ENCODE peak calls at places on chromosome 21, in six cellular contexts. One of them, this sample, is unnamed.

GRCh38 chr21:41536076-41536826 is 28.3 kb upstream of the TMPRSS2 start:
- DNase-seq in body of pancreas: peak; percentile 67
- DNase-seq in stimulated activated CD4-positive, alpha-beta T cell treated with anti-CD3 and anti-CD28 coated beads, Interleukin-12 subunit alpha, Interleukin-12 subunit beta, amount 100 ng/mL, for 4 hours: no peak
- DNase-seq in NCI-H1436: no peak
- DNase-seq in neural crest cell: no peak
- DNase-seq in AG09309: no peak
- DNase-seq in this sample: no peak

GRCh38 chr21:40176732-40177131 is 309.5 kb downstream of the PCP4 start:
- DNase-seq in body of pancreas: peak; percentile 34
- DNase-seq in stimulated activated CD4-positive, alpha-beta T cell treated with anti-CD3 and anti-CD28 coated beads, Interleukin-12 subunit alpha, Interleukin-12 subunit beta, amount 100 ng/mL, for 4 hours: no peak
- DNase-seq in NCI-H1436: peak; percentile 82
- DNase-seq in neural crest cell: no peak
- DNase-seq in AG09309: no peak
- DNase-seq in this sample: no peak

GRCh38 chr21:38646213-38646837 is 148.0 kb upstream of the ERG start:
- DNase-seq in body of pancreas: no peak
- DNase-seq in stimulated activated CD4-positive, alpha-beta T cell treated with anti-CD3 and anti-CD28 coated beads, Interleukin-12 subunit alpha, Interleukin-12 subunit beta, amount 100 ng/mL, for 4 hours: no peak
- DNase-seq in NCI-H1436: no peak
- DNase-seq in neural crest cell: no peak
- DNase-seq in AG09309: peak; percentile 16
- DNase-seq in this sample: peak; percentile 44

GRCh38 chr21:46084041-46084561 is 13.8 kb upstream of the COL6A2 start:
- DNase-seq in body of pancreas: no peak
- DNase-seq in stimulated activated CD4-positive, alpha-beta T cell treated with anti-CD3 and anti-CD28 coated beads, Interleukin-12 subunit alpha, Interleukin-12 subunit beta, amount 100 ng/mL, for 4 hours: no peak
- DNase-seq in NCI-H1436: no peak
- DNase-seq in neural crest cell: no peak
- DNase-seq in AG09309: no peak
- DNase-seq in this sample: no peak

GRCh38 chr21:42565206-42565810 is 51.7 kb downstream of the SLC37A1 start:
- DNase-seq in body of pancreas: peak; percentile 6
- DNase-seq in stimulated activated CD4-positive, alpha-beta T cell treated with anti-CD3 and anti-CD28 coated beads, Interleukin-12 subunit alpha, Interleukin-12 subunit beta, amount 100 ng/mL, for 4 hours: no peak
- DNase-seq in NCI-H1436: no peak
- DNase-seq in neural crest cell: no peak
- DNase-seq in AG09309: no peak
- DNase-seq in this sample: no peak

GRCh38 chr21:41304068-41304720 is 12.4 kb upstream of the FAM3B start:
- DNase-seq in body of pancreas: no peak
- DNase-seq in stimulated activated CD4-positive, alpha-beta T cell treated with anti-CD3 and anti-CD28 coated beads, Interleukin-12 subunit alpha, Interleukin-12 subunit beta, amount 100 ng/mL, for 4 hours: no peak
- DNase-seq in NCI-H1436: no peak
- DNase-seq in neural crest cell: no peak
- DNase-seq in AG09309: no peak
- DNase-seq in this sample: no peak

GRCh38 chr21:46124083-46124925 is 26.4 kb downstream of the COL6A2 start:
- DNase-seq in body of pancreas: peak; percentile 5
- DNase-seq in stimulated activated CD4-positive, alpha-beta T cell treated with anti-CD3 and anti-CD28 coated beads, Interleukin-12 subunit alpha, Interleukin-12 subunit beta, amount 100 ng/mL, for 4 hours: no peak
- DNase-seq in NCI-H1436: no peak
- DNase-seq in neural crest cell: no peak
- DNase-seq in AG09309: no peak
- DNase-seq in this sample: no peak

GRCh38 chr21:34536820-34537219 is 24.8 kb upstream of the KCNE1 start:
- DNase-seq in body of pancreas: no peak
- DNase-seq in stimulated activated CD4-positive, alpha-beta T cell treated with anti-CD3 and anti-CD28 coated beads, Interleukin-12 subunit alpha, Interleukin-12 subunit beta, amount 100 ng/mL, for 4 hours: no peak
- DNase-seq in NCI-H1436: no peak
- DNase-seq in neural crest cell: no peak
- DNase-seq in AG09309: no peak
- DNase-seq in this sample: peak; percentile 92

GRCh38 chr21:45517249-45518065 is 24.8 kb downstream of the SLC19A1 start:
- DNase-seq in body of pancreas: peak; percentile 9
- DNase-seq in stimulated activated CD4-positive, alpha-beta T cell treated with anti-CD3 and anti-CD28 coated beads, Interleukin-12 subunit alpha, Interleukin-12 subunit beta, amount 100 ng/mL, for 4 hours: no peak
- DNase-seq in NCI-H1436: no peak
- DNase-seq in neural crest cell: no peak
- DNase-seq in AG09309: no peak
- DNase-seq in this sample: peak; percentile 19

GRCh38 chr21:28746166-28746565 is 246.5 kb downstream of the LTN1 start:
- DNase-seq in body of pancreas: no peak
- DNase-seq in stimulated activated CD4-positive, alpha-beta T cell treated with anti-CD3 and anti-CD28 coated beads, Interleukin-12 subunit alpha, Interleukin-12 subunit beta, amount 100 ng/mL, for 4 hours: no peak
- DNase-seq in NCI-H1436: no peak
- DNase-seq in neural crest cell: no peak
- DNase-seq in AG09309: no peak
- DNase-seq in this sample: no peak

GRCh38 chr21:31974454-31974985 is 101.7 kb downstream of the HUNK start:
- DNase-seq in body of pancreas: no peak
- DNase-seq in stimulated activated CD4-positive, alpha-beta T cell treated with anti-CD3 and anti-CD28 coated beads, Interleukin-12 subunit alpha, Interleukin-12 subunit beta, amount 100 ng/mL, for 4 hours: no peak
- DNase-seq in NCI-H1436: no peak
- DNase-seq in neural crest cell: no peak
- DNase-seq in AG09309: no peak
- DNase-seq in this sample: no peak

GRCh38 chr21:45983981-45984551 is 2.5 kb downstream of the COL6A1 start:
- DNase-seq in body of pancreas: peak; percentile 22
- DNase-seq in stimulated activated CD4-positive, alpha-beta T cell treated with anti-CD3 and anti-CD28 coated beads, Interleukin-12 subunit alpha, Interleukin-12 subunit beta, amount 100 ng/mL, for 4 hours: no peak
- DNase-seq in NCI-H1436: no peak
- DNase-seq in neural crest cell: no peak
- DNase-seq in AG09309: no peak
- DNase-seq in this sample: no peak

GRCh38 chr21:46031484-46031883 is 49.9 kb downstream of the COL6A1 start:
- DNase-seq in body of pancreas: no peak
- DNase-seq in stimulated activated CD4-positive, alpha-beta T cell treated with anti-CD3 and anti-CD28 coated beads, Interleukin-12 subunit alpha, Interleukin-12 subunit beta, amount 100 ng/mL, for 4 hours: no peak
- DNase-seq in NCI-H1436: no peak
- DNase-seq in neural crest cell: no peak
- DNase-seq in AG09309: no peak
- DNase-seq in this sample: no peak

GRCh38 chr21:34192646-34193285 is 119.4 kb downstream of the MRPS6 start:
- DNase-seq in body of pancreas: no peak
- DNase-seq in stimulated activated CD4-positive, alpha-beta T cell treated with anti-CD3 and anti-CD28 coated beads, Interleukin-12 subunit alpha, Interleukin-12 subunit beta, amount 100 ng/mL, for 4 hours: no peak
- DNase-seq in NCI-H1436: no peak
- DNase-seq in neural crest cell: no peak
- DNase-seq in AG09309: no peak
- DNase-seq in this sample: no peak

GRCh38 chr21:34029724-34030528 is 43.5 kb upstream of the MRPS6 start:
- DNase-seq in body of pancreas: peak; percentile 36
- DNase-seq in stimulated activated CD4-positive, alpha-beta T cell treated with anti-CD3 and anti-CD28 coated beads, Interleukin-12 subunit alpha, Interleukin-12 subunit beta, amount 100 ng/mL, for 4 hours: peak; percentile 19
- DNase-seq in NCI-H1436: no peak
- DNase-seq in neural crest cell: peak; percentile 31
- DNase-seq in AG09309: no peak
- DNase-seq in this sample: peak; percentile 60